ENCODE peak calls at places on chromosomes 6 and 20, in four cellular contexts. Y, I, Z and U are unnamed samples.

GRCh38 chr6:6912841-6913240 is 194.9 kb upstream of the RREB1 start:
- DNase-seq in Y (no peak), I (no peak), Z (no peak), U (no peak)

GRCh38 chr6:158501638-158502592 is 58.0 kb upstream of the TMEM181 start:
- DNase-seq in Y (no peak), I (no peak), Z (no peak), U (no peak)

GRCh38 chr20:52039746-52040145 is 151.8 kb downstream of the ZFP64 start:
- DNase-seq in Y (no peak), I (no peak), Z (no peak), U (no peak)

GRCh38 chr6:12336121-12336971 is 46.2 kb downstream of the EDN1 start:
- DNase-seq in Y (peak), I (no peak), Z (no peak), U (no peak)

GRCh38 chr6:96236471-96236870 is 220.7 kb downstream of the FUT9 start:
- DNase-seq in Y (no peak), I (no peak), Z (no peak), U (no peak)

GRCh38 chr6:404685-405423 is 13.3 kb downstream of the IRF4 start:
- DNase-seq in Y (no peak), I (no peak), Z (no peak), U (no peak)

GRCh38 chr6:13472976-13473645 is 14.3 kb downstream of the GFOD1 start:
- DNase-seq in Y (no peak), I (no peak), Z (peak), U (no peak)

GRCh38 chr6:104855507-104855906 is 4.2 kb downstream of the HACE1 start:
- DNase-seq in Y (no peak), I (no peak), Z (no peak), U (no peak)

GRCh38 chr6:2714359-2714895 is 36.3 kb downstream of the MYLK4 start:
- DNase-seq in Y (peak), I (no peak), Z (no peak), U (no peak)

GRCh38 chr20:38112249-38112942 is 52.7 kb downstream of the TGM2 start:
- DNase-seq in Y (no peak), I (no peak), Z (no peak), U (no peak)

GRCh38 chr6:26329763-26330511 is 35.1 kb upstream of the BTN3A2 start:
- DNase-seq in Y (peak), I (peak), Z (peak), U (peak)

GRCh38 chr6:11585426-11586016 is 48.0 kb downstream of the TMEM170B start:
- DNase-seq in Y (peak), I (peak), Z (peak), U (no peak)

GRCh38 chr20:58447733-58448391 is 58.8 kb downstream of the VAPB start:
- DNase-seq in Y (peak), I (peak), Z (peak), U (peak)

GRCh38 chr20:3716195-3716834 is 3.9 kb upstream of the SIGLEC1 start:
- DNase-seq in Y (peak), I (peak), Z (peak), U (peak)

GRCh38 chr6:116166369-116166768 is 40.4 kb upstream of the COL10A1 start:
- DNase-seq in Y (no peak), I (no peak), Z (no peak), U (no peak)

GRCh38 chr6:154732538-154732823 is 735 bp upstream of the SCAF8 start:
- DNase-seq in Y (no peak), I (no peak), Z (no peak), U (peak)

GRCh38 chr6:141653590-141653989 is 479.1 kb upstream of the GJE1 start:
- DNase-seq in Y (no peak), I (no peak), Z (no peak), U (no peak)

GRCh38 chr6:36682328-36683144 is 4.0 kb downstream of the CDKN1A start:
- DNase-seq in Y (peak), I (peak), Z (no peak), U (no peak)

GRCh38 chr6:99568103-99568933 is at the start of gene CCNC:
- DNase-seq in Y (peak), I (peak), Z (peak), U (peak)

GRCh38 chr6:100001915-100002388 is 7.9 kb upstream of the MCHR2 start:
- DNase-seq in Y (peak), I (peak), Z (peak), U (peak)

GRCh38 chr20:21640556-21640955 is 64.9 kb upstream of the PAX1 start:
- DNase-seq in Y (peak), I (peak), Z (peak), U (peak)

GRCh38 chr20:51801220-51801991 is 915 bp downstream of the SALL4 start:
- DNase-seq in Y (peak), I (no peak), Z (no peak), U (peak)

GRCh38 chr20:63319164-63320040 is 26.4 kb downstream of the COL20A1 start:
- DNase-seq in Y (no peak), I (no peak), Z (no peak), U (no peak)

GRCh38 chr20:63123326-63123725 is 92.6 kb downstream of the YTHDF1 start:
- DNase-seq in Y (no peak), I (no peak), Z (no peak), U (peak)

GRCh38 chr6:21742238-21742660 is 148.7 kb downstream of the SOX4 start:
- DNase-seq in Y (peak), I (no peak), Z (no peak), U (no peak)

GRCh38 chr20:38164624-38165088 is 414 bp downstream of the TGM2 start:
- DNase-seq in Y (no peak), I (no peak), Z (no peak), U (no peak)

GRCh38 chr6:24899647-24900325 is 36.0 kb downstream of the RIPOR2 start:
- DNase-seq in Y (no peak), I (no peak), Z (no peak), U (no peak)

GRCh38 chr6:16239798-16240123 is 1.4 kb downstream of the GMPR start:
- DNase-seq in Y (peak), I (peak), Z (no peak), U (peak)

DNA sequence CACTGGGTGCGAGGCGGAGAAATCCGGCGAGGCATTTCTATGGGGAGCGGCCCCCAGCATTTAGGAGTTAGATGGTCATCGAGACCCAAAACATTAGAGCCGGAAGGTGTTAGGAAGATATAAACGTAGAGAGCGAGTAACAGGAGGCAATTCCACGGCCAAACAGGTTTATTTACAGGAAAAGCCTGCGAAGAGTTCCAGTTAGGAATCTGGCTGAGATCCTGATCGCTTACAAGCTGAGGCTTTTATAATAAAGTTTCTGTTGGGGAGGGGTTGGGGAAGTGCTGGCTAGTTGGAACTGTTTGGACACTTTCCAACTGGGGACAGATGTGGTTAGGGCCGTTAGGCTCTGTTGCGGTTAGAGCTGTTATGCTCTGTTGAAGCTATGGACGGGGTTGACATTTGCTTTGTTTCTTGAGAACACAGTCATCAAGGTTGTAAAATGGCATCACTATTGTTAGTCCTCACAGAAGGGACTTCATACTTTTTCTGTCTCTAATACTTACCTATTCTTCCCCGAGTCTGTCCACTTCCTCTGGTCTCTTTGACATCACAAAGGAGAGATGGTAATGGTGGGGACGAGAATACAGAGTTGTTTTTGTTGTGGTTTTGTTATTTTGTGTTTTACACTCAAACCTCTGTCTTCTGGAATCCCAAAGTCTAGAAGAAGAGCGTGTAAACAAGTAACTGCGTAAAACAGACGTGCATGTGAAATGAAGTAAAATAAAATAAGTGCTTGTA is 506 bp upstream of the ZSCAN31 start:
- DNase-seq in Y (no peak), I (peak), Z (peak), U (no peak)
- TF ChIP-seq NR3C1 in Y (no peak), I (no peak), Z (no peak), U (no peak)

GRCh38 chr20:5729348-5729747 is 20.9 kb upstream of the SHLD1 start:
- DNase-seq in Y (peak), I (no peak), Z (no peak), U (no peak)
- TF ChIP-seq NR3C1 in Y (no peak), I (no peak), Z (no peak), U (no peak)

GRCh38 chr6:40672118-40672517 is 85.0 kb upstream of the LRFN2 start:
- DNase-seq in Y (no peak), I (no peak), Z (no peak), U (no peak)
- TF ChIP-seq NR3C1 in Y (no peak), I (no peak), Z (no peak), U (no peak)

GRCh38 chr20:41276317-41276751 is 41.2 kb downstream of the ZHX3 start:
- DNase-seq in Y (no peak), I (no peak), Z (no peak), U (no peak)

GRCh38 chr20:41273445-41273844 is 44.1 kb downstream of the ZHX3 start:
- DNase-seq in Y (no peak), I (no peak), Z (no peak), U (no peak)

GRCh38 chr20:41277049-41277448 is 40.5 kb downstream of the ZHX3 start:
- DNase-seq in Y (no peak), I (no peak), Z (no peak), U (no peak)

GRCh38 chr20:41274152-41274551 is 43.4 kb downstream of the ZHX3 start:
- DNase-seq in Y (no peak), I (no peak), Z (no peak), U (no peak)

GRCh38 chr20:41275181-41275793 is 42.2 kb downstream of the ZHX3 start:
- DNase-seq in Y (no peak), I (no peak), Z (no peak), U (no peak)
- TF ChIP-seq NR3C1 in Y (no peak), I (no peak), Z (no peak), U (no peak)

DNA sequence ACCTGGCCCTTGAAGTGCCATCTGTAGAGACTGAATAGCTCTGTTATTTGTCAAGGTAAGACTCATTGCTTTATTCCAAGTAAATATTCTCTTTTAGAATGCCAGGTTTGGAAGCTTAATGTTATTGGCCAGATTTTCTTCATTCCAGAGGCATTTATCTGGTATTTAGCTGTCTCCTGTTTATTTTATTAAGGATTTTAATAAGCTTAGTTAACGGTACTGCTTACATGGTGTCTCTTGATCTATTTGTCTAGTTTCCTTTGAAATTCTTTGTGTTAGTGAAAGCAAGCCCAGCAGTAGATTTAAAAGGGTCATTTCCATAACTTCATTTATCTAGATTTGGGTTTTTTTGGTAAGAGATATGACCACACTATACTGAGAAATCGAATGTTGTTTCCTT is 7.7 kb downstream of the RALY start:
- DNase-seq in Y (no peak), I (no peak), Z (no peak), U (no peak)
- TF ChIP-seq NR3C1 in Y (no peak), I (no peak), Z (no peak), U (no peak)

GRCh38 chr6:157036245-157036681 is 259.1 kb downstream of the ARID1B start:
- DNase-seq in Y (no peak), I (no peak), Z (peak), U (no peak)

GRCh38 chr6:157034433-157035230 is 257.5 kb downstream of the ARID1B start:
- DNase-seq in Y (peak), I (peak), Z (peak), U (no peak)

GRCh38 chr6:157032923-157033322 is 255.7 kb downstream of the ARID1B start:
- DNase-seq in Y (no peak), I (no peak), Z (no peak), U (no peak)

GRCh38 chr6:157035576-157035975 is 258.4 kb downstream of the ARID1B start:
- DNase-seq in Y (no peak), I (no peak), Z (no peak), U (no peak)

GRCh38 chr6:157033428-157034140 is 256.4 kb downstream of the ARID1B start:
- DNase-seq in Y (no peak), I (no peak), Z (no peak), U (no peak)
- TF ChIP-seq NR3C1 in Y (no peak), I (no peak), Z (no peak), U (no peak)

DNA sequence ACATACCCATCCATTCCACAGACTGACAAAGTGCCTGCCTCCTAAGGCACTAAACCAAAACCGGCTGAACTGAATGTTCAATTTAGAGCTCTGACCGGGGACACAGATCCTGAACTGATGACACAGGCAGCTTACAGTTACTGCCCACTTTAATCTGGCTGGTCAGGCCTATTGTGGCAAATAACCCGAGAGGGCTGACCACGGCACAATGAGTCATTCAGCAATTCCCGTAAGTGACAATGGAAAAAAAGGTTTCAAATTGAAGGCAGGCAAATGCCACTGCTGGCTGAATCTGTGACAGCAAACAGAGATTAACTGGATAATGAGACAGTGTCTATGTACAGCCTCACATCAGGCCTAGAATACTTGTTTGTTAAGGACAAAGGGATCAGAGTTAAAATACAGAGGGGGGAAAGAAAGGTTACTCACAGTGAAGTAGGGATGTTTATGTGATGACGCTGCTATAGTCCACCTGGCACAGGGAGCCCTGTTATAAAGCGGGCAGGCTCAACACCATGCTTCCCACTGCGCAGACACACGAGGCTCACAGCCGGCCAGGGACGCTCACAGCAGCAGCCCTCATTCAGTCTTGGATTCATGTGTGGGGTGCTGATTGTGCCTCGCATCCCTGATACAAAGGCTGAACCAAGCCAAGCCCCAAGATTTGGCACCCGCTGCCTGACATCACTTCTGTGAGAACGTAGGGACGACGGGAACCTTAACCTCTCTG is 54.4 kb downstream of the RTN4IP1 start:
- DNase-seq in Y (no peak), I (peak), Z (no peak), U (no peak)
- TF ChIP-seq NR3C1 in Y (no peak), I (no peak), Z (no peak), U (no peak)

DNA sequence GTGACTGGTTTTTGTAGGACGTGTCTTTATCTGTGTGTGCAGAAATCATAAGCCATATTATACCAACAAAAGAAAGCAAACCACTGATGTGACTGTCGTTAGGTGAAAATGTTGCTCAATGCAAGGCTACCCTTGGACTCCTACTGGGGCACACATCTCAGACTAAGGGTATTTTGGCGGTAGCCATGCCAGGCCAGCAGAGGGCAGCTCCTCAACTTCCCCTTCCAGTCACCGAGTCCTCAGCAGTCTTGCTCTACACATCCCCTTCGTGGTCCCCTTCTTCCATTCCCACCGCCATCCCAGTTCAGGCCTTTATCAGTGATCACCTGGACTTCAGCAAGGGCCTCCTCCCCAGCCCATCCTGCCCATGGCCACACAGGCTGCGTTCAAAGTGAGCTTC is 113.7 kb upstream of the GGTLC1 start:
- DNase-seq in Y (peak), I (peak), Z (no peak), U (peak)
- TF ChIP-seq NR3C1 in Y (no peak), I (no peak), Z (no peak), U (no peak)